ENCODE peak calls at places on chromosomes 4 and X, in ten cellular contexts. U is fibroblast of lung; F is prostate gland; P is omental fat pad; K is thoracic aorta; X is right lobe of liver; C is CD8-positive, alpha-beta T cell; Z is IMR-90; S is neural crest cell; T is A549. Q is an unnamed sample.

GRCh38 chr4:2059034-2059725 is at the start of gene NAT8L:
- DNase-seq in U (no peak), F (no peak), P (no peak), K (no peak), X (peak), C (no peak), Z (no peak), S (peak), T (peak), Q (no peak)

GRCh38 chr4:38268837-38269236 is 308.6 kb downstream of the PTTG2 start:
- DNase-seq in U (no peak), F (no peak), P (no peak), K (no peak), X (no peak), C (no peak), Z (no peak), S (no peak), T (no peak), Q (no peak)

GRCh38 chr4:6338951-6339817 is 69.5 kb downstream of the WFS1 start:
- DNase-seq in U (no peak), F (no peak), P (no peak), K (no peak), X (no peak), C (no peak), Z (no peak), S (no peak), T (no peak), Q (no peak)

GRCh38 chrX:153576239-153576870 is 22.6 kb downstream of the CCNQ start:
- DNase-seq in U (no peak), F (no peak), P (no peak), K (no peak), X (no peak), C (no peak), Z (no peak), S (no peak), T (no peak), Q (no peak)

GRCh38 chr4:120544838-120545237 is 377.7 kb downstream of the PRDM5 start:
- DNase-seq in U (no peak), F (no peak), P (no peak), K (no peak), X (no peak), C (no peak), Z (no peak), S (no peak), T (peak), Q (no peak)

GRCh38 chr4:3352505-3352904 is 59.7 kb downstream of the RGS12 start:
- DNase-seq in U (no peak), F (no peak), P (no peak), K (no peak), X (no peak), C (no peak), Z (no peak), S (peak), T (no peak), Q (no peak)

GRCh38 chr4:4456351-4456750 is 69.4 kb downstream of the NSG1 start:
- DNase-seq in U (peak), F (no peak), P (no peak), K (no peak), X (no peak), C (no peak), Z (no peak), S (no peak), T (no peak), Q (no peak)

GRCh38 chr4:2116687-2117400 is 57.7 kb downstream of the NAT8L start:
- DNase-seq in U (no peak), F (no peak), P (no peak), K (no peak), X (no peak), C (no peak), Z (no peak), S (no peak), T (no peak), Q (no peak)

DNA sequence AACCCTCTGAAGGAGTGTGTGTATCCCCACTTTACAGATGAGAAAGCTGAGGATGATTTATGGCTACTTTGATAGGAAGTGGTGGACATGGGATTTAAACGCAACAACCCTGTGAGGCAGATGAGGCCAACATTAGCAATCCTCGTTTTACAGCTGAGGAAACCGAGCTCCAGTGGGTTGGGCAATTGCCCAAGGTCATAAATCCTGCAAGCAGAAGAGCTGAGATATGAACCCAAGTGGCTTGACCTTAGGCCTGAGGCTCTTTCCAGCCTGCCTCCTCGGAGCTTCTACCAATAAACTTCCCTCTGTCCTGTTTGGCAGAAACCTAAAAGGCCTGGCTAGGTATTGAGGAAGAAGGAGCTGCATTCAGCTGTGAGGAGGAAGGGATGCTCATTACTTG is 185.5 kb upstream of the RBPJ start:
- DNase-seq in U (no peak), F (no peak), P (no peak), K (no peak), X (no peak), C (no peak), Z (no peak), S (no peak), T (no peak), Q (no peak)
- TF ChIP-seq CTCF in U (no peak), F (no peak), P (no peak), K (no peak), X (no peak), C (no peak), Z (no peak), S (no peak), T (no peak), Q (no peak)

GRCh38 chr4:147924604-147925412 is 192.9 kb downstream of the ARHGAP10 start:
- DNase-seq in U (peak), F (peak), P (no peak), K (no peak), X (no peak), C (no peak), Z (peak), S (peak), T (peak), Q (peak)
- TF ChIP-seq CTCF in U (peak), F (peak), P (no peak), K (no peak), X (peak), C (no peak), Z (peak), S (peak), T (no peak), Q (peak)

GRCh38 chr4:152673489-152673888 is 6.3 kb downstream of the TMEM154 start:
- DNase-seq in U (no peak), F (no peak), P (no peak), K (no peak), X (no peak), C (no peak), Z (no peak), S (no peak), T (no peak), Q (no peak)

GRCh38 chr4:152679414-152680281 is at the start of gene TMEM154:
- DNase-seq in U (peak), F (peak), P (no peak), K (no peak), X (peak), C (peak), Z (peak), S (peak), T (peak), Q (peak)

GRCh38 chr4:152678841-152679240 is 956 bp downstream of the TMEM154 start:
- DNase-seq in U (no peak), F (no peak), P (no peak), K (no peak), X (no peak), C (no peak), Z (no peak), S (no peak), T (no peak), Q (no peak)

GRCh38 chr4:152674359-152674758 is 5.4 kb downstream of the TMEM154 start:
- DNase-seq in U (no peak), F (no peak), P (no peak), K (no peak), X (no peak), C (no peak), Z (no peak), S (no peak), T (no peak), Q (no peak)

GRCh38 chr4:152676052-152676854 is 3.5 kb downstream of the TMEM154 start:
- DNase-seq in U (no peak), F (no peak), P (no peak), K (no peak), X (no peak), C (no peak), Z (no peak), S (no peak), T (no peak), Q (no peak)
- TF ChIP-seq CTCF in U (no peak), F (no peak), P (no peak), K (no peak), X (no peak), C (no peak), Z (no peak), S (no peak), T (no peak), Q (no peak)

DNA sequence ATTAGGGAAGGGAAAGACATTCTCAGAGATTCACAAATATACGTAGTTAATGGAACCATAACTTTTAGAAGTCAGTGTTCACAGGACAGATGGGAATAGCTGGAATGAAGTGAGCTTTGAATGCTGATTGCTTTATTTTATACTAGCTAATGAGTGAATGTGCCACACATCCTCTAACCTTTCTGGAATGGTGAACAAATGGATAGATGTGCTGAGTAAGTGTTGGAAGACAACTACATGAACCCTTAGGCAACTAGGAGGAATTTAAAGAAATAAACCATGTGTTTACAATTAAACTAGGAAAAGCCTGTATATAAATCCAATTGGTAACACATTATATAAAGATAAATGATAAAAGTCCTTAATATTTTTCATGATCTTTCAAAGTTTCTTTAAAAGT is 91.6 kb upstream of the LIMCH1 start:
- DNase-seq in U (no peak), F (no peak), P (no peak), K (no peak), X (no peak), C (no peak), Z (no peak), S (no peak), T (no peak), Q (no peak)
- TF ChIP-seq CTCF in U (no peak), F (no peak), P (no peak), K (no peak), X (no peak), C (no peak), Z (no peak), S (no peak), T (no peak), Q (no peak)

GRCh38 chr4:40200881-40201797 is 4.3 kb downstream of the RHOH start:
- DNase-seq in U (peak), F (no peak), P (no peak), K (no peak), X (no peak), C (no peak), Z (peak), S (no peak), T (peak), Q (no peak)
- TF ChIP-seq CTCF in U (no peak), F (no peak), P (no peak), K (no peak), X (no peak), C (no peak), Z (no peak), S (no peak), T (no peak), Q (no peak)

GRCh38 chr4:165347647-165348569 is 20.4 kb downstream of the MSMO1 start:
- DNase-seq in U (no peak), F (no peak), P (no peak), K (no peak), X (no peak), C (no peak), Z (no peak), S (no peak), T (no peak), Q (no peak)

GRCh38 chr4:165355900-165356300 is 22.9 kb upstream of the CPE start:
- DNase-seq in U (peak), F (peak), P (no peak), K (no peak), X (peak), C (no peak), Z (peak), S (peak), T (peak), Q (no peak)

GRCh38 chr4:165345663-165346417 is 18.4 kb downstream of the MSMO1 start:
- DNase-seq in U (no peak), F (no peak), P (no peak), K (no peak), X (no peak), C (no peak), Z (no peak), S (no peak), T (no peak), Q (no peak)

GRCh38 chr4:165351359-165352130 is 24.1 kb downstream of the MSMO1 start:
- DNase-seq in U (no peak), F (no peak), P (no peak), K (no peak), X (no peak), C (no peak), Z (no peak), S (no peak), T (no peak), Q (no peak)
- TF ChIP-seq CTCF in U (no peak), F (no peak), P (no peak), K (no peak), X (no peak), C (no peak), Z (no peak), S (no peak), T (no peak), Q (no peak)

DNA sequence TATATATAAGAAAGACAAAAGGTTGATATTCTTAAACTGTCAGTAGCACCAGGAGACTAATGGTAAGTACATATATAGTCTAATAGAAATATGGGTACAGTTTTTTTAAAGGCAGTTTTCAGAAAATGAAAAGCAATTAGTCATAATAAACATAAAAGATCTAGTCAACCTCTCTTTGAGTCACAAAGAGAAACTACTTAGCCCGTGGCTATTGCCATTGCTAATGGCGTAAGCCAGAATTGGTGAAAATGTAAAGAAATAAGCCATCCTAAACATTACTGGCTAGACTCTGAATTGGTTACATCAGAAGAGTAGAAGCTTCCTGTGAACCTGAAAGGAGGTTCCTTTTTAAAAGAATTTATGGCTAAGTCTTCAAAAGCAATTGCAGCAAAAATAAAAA is 668.7 kb upstream of the CPEB2 start:
- DNase-seq in U (no peak), F (no peak), P (no peak), K (no peak), X (no peak), C (no peak), Z (no peak), S (no peak), T (no peak), Q (no peak)
- TF ChIP-seq CTCF in U (no peak), F (no peak), P (no peak), K (no peak), X (no peak), C (no peak), Z (no peak), S (no peak), T (no peak), Q (no peak)